ENCODE peak calls at places on chromosomes 2 and 18, in ten cellular contexts. I is NCI-H460; M is anterior cingulate cortex; O is AG09309; F is PC-9; X is naive thymus-derived CD8-positive, alpha-beta T cell; Y is mesothelial cell of epicardium; P is H4; L is M059J; E is cardiac fibroblast. A is an unnamed sample.

GRCh38 chr18:57301573-57302230 is 50.7 kb upstream of the ST8SIA3 start:
- DNase-seq in I (no peak), M (no peak), O (no peak), F (no peak), X (no peak), Y (no peak), P (no peak), L (no peak), E (no peak), A (no peak)

GRCh38 chr2:201122276-201122675 is 6.3 kb downstream of the CFLAR start:
- DNase-seq in I (no peak), M (no peak), O (no peak), F (no peak), X (no peak), Y (no peak), P (no peak), L (no peak), E (peak; percentile 12), A (no peak)

GRCh38 chr2:229715895-229716507 is 1.6 kb upstream of the DNER start:
- DNase-seq in I (peak; percentile 61), M (peak; percentile 59), O (no peak), F (no peak), X (peak; percentile 28), Y (no peak), P (peak; percentile 49), L (peak; percentile 53), E (peak; percentile 19), A (peak; percentile 61)

GRCh38 chr2:159379181-159379580 is 92.7 kb upstream of the WDSUB1 start:
- DNase-seq in I (no peak), M (no peak), O (no peak), F (no peak), X (no peak), Y (no peak), P (no peak), L (no peak), E (no peak), A (no peak)

GRCh38 chr2:45649457-45649854 is 2.0 kb upstream of the PRKCE start:
- DNase-seq in I (no peak), M (no peak), O (no peak), F (no peak), X (no peak), Y (no peak), P (no peak), L (no peak), E (peak; percentile 24), A (no peak)

GRCh38 chr2:98948956-98949739 is 13.1 kb upstream of the CRACDL start:
- DNase-seq in I (no peak), M (no peak), O (no peak), F (no peak), X (no peak), Y (no peak), P (no peak), L (no peak), E (no peak), A (no peak)

GRCh38 chr18:21184396-21184996 is 57.5 kb upstream of the GREB1L start:
- DNase-seq in I (no peak), M (no peak), O (no peak), F (peak; percentile 81), X (no peak), Y (no peak), P (no peak), L (no peak), E (no peak), A (no peak)

GRCh38 chr2:33670392-33670937 is 71.4 kb upstream of the FAM98A start:
- DNase-seq in I (no peak), M (no peak), O (no peak), F (no peak), X (no peak), Y (no peak), P (peak; percentile 2), L (peak; percentile 30), E (no peak), A (no peak)

GRCh38 chr18:49013961-49014604 is 63.3 kb upstream of the SMAD7 start:
- DNase-seq in I (no peak), M (no peak), O (no peak), F (peak; percentile 28), X (peak; percentile 1), Y (peak; percentile 32), P (no peak), L (no peak), E (no peak), A (no peak)